ENCODE peak calls at places on chromosomes 12 and 14, in eight cellular contexts. U is type B pancreatic cell, E is MCF 10A, I is fibroblast of lung, X is sciatic nerve, G is AG04450, O is posterior vena cava, A is esophagus squamous epithelium. J is an unnamed sample.

GRCh38 chr12:116423053-116423452 is 136.1 kb upstream of the MAP1LC3B2 start:
- DNase-seq in E (peak), O (no peak), I (peak), X (no peak), U (no peak), G (no peak), A (no peak), J (no peak)

GRCh38 chr12:51814311-51815088 is 34.0 kb downstream of the FIGNL2 start:
- DNase-seq in U (peak), A (no peak), G (peak), X (peak), I (peak), E (no peak), O (peak), J (peak)

GRCh38 chr14:88005050-88005481 is at the start of gene GPR65:
- DNase-seq in I (no peak), A (no peak), X (no peak), G (no peak), O (no peak), U (no peak), E (no peak), J (no peak)

GRCh38 chr14:53766106-53766505 is 190.5 kb downstream of the BMP4 start:
- DNase-seq in A (no peak), X (no peak), U (no peak), G (no peak), O (no peak), I (no peak), E (no peak), J (no peak)

GRCh38 chr12:38911611-38912010 is 6.2 kb upstream of the CPNE8 start:
- DNase-seq in U (no peak), G (no peak), O (no peak), A (no peak), E (no peak), X (no peak), I (no peak), J (no peak)

GRCh38 chr14:20707622-20708021 is 19.1 kb downstream of the ANG start:
- DNase-seq in X (no peak), G (no peak), A (no peak), U (no peak), E (no peak), I (peak), O (no peak), J (no peak)

GRCh38 chr14:76964695-76965094 is 63.8 kb downstream of the IRF2BPL start:
- DNase-seq in A (no peak), G (no peak), O (no peak), E (no peak), X (no peak), I (no peak), U (no peak), J (no peak)

GRCh38 chr14:68556253-68556652 is 236.6 kb downstream of the ZFP36L1 start:
- DNase-seq in O (no peak), A (no peak), X (no peak), E (no peak), I (no peak), U (no peak), G (no peak), J (no peak)

GRCh38 chr14:99174081-99174851 is 97.7 kb downstream of the BCL11B start:
- DNase-seq in A (no peak), I (no peak), X (no peak), U (no peak), G (no peak), O (peak), E (no peak), J (no peak)

J was measured in osteocyte.